ENCODE peak calls at places on chromosomes 1 and 21, in nine cellular contexts. One of them, this sample, is unnamed.

GRCh38 chr1:204316164-204316563 is 43.6 kb downstream of the PLEKHA6 start:
- DNase-seq in keratinocyte: no peak
- DNase-seq in fibroblast of lung: no peak
- DNase-seq in GM23248: no peak
- DNase-seq in neuronal stem cell: no peak
- DNase-seq in mesendoderm: no peak
- DNase-seq in H9: no peak
- DNase-seq in mesenchymal stem cell: no peak
- DNase-seq in IMR-90: no peak
- DNase-seq in this sample: no peak

GRCh38 chr1:84300501-84300900 is 1.0 kb upstream of the SAMD13 start:
- DNase-seq in keratinocyte: no peak
- DNase-seq in fibroblast of lung: no peak
- DNase-seq in GM23248: no peak
- DNase-seq in neuronal stem cell: no peak
- DNase-seq in mesendoderm: no peak
- DNase-seq in H9: no peak
- DNase-seq in mesenchymal stem cell: no peak
- DNase-seq in IMR-90: no peak
- DNase-seq in this sample: no peak

GRCh38 chr1:18299441-18300338 is 181.0 kb upstream of the KLHDC7A start:
- DNase-seq in keratinocyte: no peak
- DNase-seq in fibroblast of lung: no peak
- DNase-seq in GM23248: peak; percentile 28
- DNase-seq in neuronal stem cell: peak; percentile 21
- DNase-seq in mesendoderm: peak; percentile 81
- DNase-seq in H9: peak; percentile 74
- DNase-seq in mesenchymal stem cell: no peak
- DNase-seq in IMR-90: no peak
- DNase-seq in this sample: no peak

GRCh38 chr21:24969068-24969467 is 638.2 kb downstream of the MRPL39 start:
- DNase-seq in keratinocyte: no peak
- DNase-seq in fibroblast of lung: no peak
- DNase-seq in GM23248: no peak
- DNase-seq in neuronal stem cell: no peak
- DNase-seq in mesendoderm: no peak
- DNase-seq in H9: no peak
- DNase-seq in mesenchymal stem cell: no peak
- DNase-seq in IMR-90: no peak
- DNase-seq in this sample: peak; percentile 11

GRCh38 chr21:45986316-45987051 is 4.9 kb downstream of the COL6A1 start:
- DNase-seq in keratinocyte: no peak
- DNase-seq in fibroblast of lung: no peak
- DNase-seq in GM23248: no peak
- DNase-seq in neuronal stem cell: no peak
- DNase-seq in mesendoderm: no peak
- DNase-seq in H9: no peak
- DNase-seq in mesenchymal stem cell: no peak
- DNase-seq in IMR-90: no peak
- DNase-seq in this sample: no peak

GRCh38 chr1:35544976-35545375 is 12.2 kb downstream of the KIAA0319L start:
- DNase-seq in keratinocyte: no peak
- DNase-seq in fibroblast of lung: no peak
- DNase-seq in GM23248: peak; percentile 34
- DNase-seq in neuronal stem cell: no peak
- DNase-seq in mesendoderm: peak; percentile 90
- DNase-seq in H9: peak; percentile 76
- DNase-seq in mesenchymal stem cell: peak; percentile 67
- DNase-seq in IMR-90: peak; percentile 45
- DNase-seq in this sample: peak; percentile 64

GRCh38 chr1:33008051-33008914 is 28.4 kb downstream of the AK2 start:
- DNase-seq in keratinocyte: no peak
- DNase-seq in fibroblast of lung: no peak
- DNase-seq in GM23248: peak; percentile 24
- DNase-seq in neuronal stem cell: no peak
- DNase-seq in mesendoderm: no peak
- DNase-seq in H9: no peak
- DNase-seq in mesenchymal stem cell: peak; percentile 23
- DNase-seq in IMR-90: no peak
- DNase-seq in this sample: no peak

GRCh38 chr21:39314155-39315027 is 959 bp upstream of the BRWD1 start:
- DNase-seq in keratinocyte: no peak
- DNase-seq in fibroblast of lung: peak; percentile 78
- DNase-seq in GM23248: peak; percentile 86
- DNase-seq in neuronal stem cell: no peak
- DNase-seq in mesendoderm: peak; percentile 79
- DNase-seq in H9: peak; percentile 63
- DNase-seq in mesenchymal stem cell: peak; percentile 72
- DNase-seq in IMR-90: peak; percentile 65
- DNase-seq in this sample: peak; percentile 58

GRCh38 chr1:11684070-11684469 is 3.1 kb upstream of the MAD2L2 start:
- DNase-seq in keratinocyte: no peak
- DNase-seq in fibroblast of lung: no peak
- DNase-seq in GM23248: no peak
- DNase-seq in neuronal stem cell: no peak
- DNase-seq in mesendoderm: no peak
- DNase-seq in H9: no peak
- DNase-seq in mesenchymal stem cell: no peak
- DNase-seq in IMR-90: no peak
- DNase-seq in this sample: no peak

GRCh38 chr1:14037101-14037807 is 337.3 kb downstream of the PRDM2 start:
- DNase-seq in keratinocyte: no peak
- DNase-seq in fibroblast of lung: peak; percentile 14
- DNase-seq in GM23248: no peak
- DNase-seq in neuronal stem cell: no peak
- DNase-seq in mesendoderm: no peak
- DNase-seq in H9: no peak
- DNase-seq in mesenchymal stem cell: no peak
- DNase-seq in IMR-90: no peak
- DNase-seq in this sample: peak; percentile 79

GRCh38 chr1:156052862-156053769 is 482 bp downstream of the UBQLN4 start:
- DNase-seq in keratinocyte: no peak
- DNase-seq in fibroblast of lung: peak; percentile 68
- DNase-seq in GM23248: peak; percentile 85
- DNase-seq in neuronal stem cell: peak; percentile 79
- DNase-seq in mesendoderm: peak; percentile 83
- DNase-seq in H9: peak; percentile 86
- DNase-seq in mesenchymal stem cell: peak; percentile 86
- DNase-seq in IMR-90: peak; percentile 69
- DNase-seq in this sample: peak; percentile 75

GRCh38 chr1:230730979-230731378 is 16.2 kb upstream of the CAPN9 start:
- DNase-seq in keratinocyte: no peak
- DNase-seq in fibroblast of lung: no peak
- DNase-seq in GM23248: no peak
- DNase-seq in neuronal stem cell: no peak
- DNase-seq in mesendoderm: no peak
- DNase-seq in H9: no peak
- DNase-seq in mesenchymal stem cell: no peak
- DNase-seq in IMR-90: no peak
- DNase-seq in this sample: no peak

DNA sequence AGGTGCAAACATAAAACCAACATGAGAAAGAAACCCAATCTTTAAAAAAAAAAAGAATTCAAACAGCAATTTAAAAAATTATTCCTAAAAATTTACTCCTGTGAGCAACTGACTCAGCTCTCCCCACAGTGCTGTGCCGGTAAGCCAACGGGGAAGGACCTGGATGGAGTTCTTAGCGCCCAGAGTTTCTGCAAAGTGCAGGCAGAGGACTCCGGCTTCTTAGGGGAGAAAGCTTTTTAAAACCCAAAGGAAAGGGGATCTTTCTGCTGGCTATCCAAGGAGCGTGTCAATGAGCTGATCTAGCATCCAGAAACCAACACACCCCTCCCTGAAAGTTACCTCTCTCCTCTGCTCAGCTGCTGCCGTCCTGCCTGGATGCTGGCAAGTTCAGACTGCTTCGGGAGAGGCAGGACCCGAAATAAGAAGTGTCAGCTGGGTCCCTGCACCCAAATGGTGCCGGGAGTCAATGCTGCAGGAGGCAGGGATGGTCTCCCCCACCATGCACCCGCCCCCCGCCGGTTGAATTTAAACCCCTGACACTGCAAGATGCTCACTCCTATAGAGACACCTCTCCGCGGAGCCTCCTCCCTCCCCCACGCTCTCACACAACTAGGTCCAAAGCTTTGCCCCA is 32.2 kb upstream of the H6PD start:
- DNase-seq in keratinocyte: no peak
- DNase-seq in fibroblast of lung: no peak
- DNase-seq in GM23248: peak; percentile 57
- DNase-seq in neuronal stem cell: no peak
- DNase-seq in mesendoderm: no peak
- DNase-seq in H9: no peak
- DNase-seq in mesenchymal stem cell: no peak
- DNase-seq in IMR-90: no peak
- DNase-seq in this sample: no peak
- H3K9ac ChIP-seq in keratinocyte: peak overlapping the region; percentile 76
- H3K9ac ChIP-seq in fibroblast of lung: no peak overlapping the region
- H3K9ac ChIP-seq in GM23248: peak overlapping the region; percentile 93
- H3K9ac ChIP-seq in neuronal stem cell: no peak overlapping the region
- H3K9ac ChIP-seq in mesendoderm: no peak overlapping the region
- H3K9ac ChIP-seq in H9: no peak overlapping the region
- H3K9ac ChIP-seq in mesenchymal stem cell: peak overlapping the region; percentile 97
- H3K9ac ChIP-seq in IMR-90: peak overlapping the region; percentile 4
- H3K9ac ChIP-seq in this sample: no peak overlapping the region

GRCh38 chr1:166116026-166116425 is 50.8 kb downstream of the FAM78B start:
- DNase-seq in keratinocyte: no peak
- DNase-seq in fibroblast of lung: no peak
- DNase-seq in GM23248: no peak
- DNase-seq in neuronal stem cell: no peak
- DNase-seq in mesendoderm: no peak
- DNase-seq in H9: no peak
- DNase-seq in mesenchymal stem cell: no peak
- DNase-seq in IMR-90: no peak
- DNase-seq in this sample: no peak

GRCh38 chr1:166113031-166113430 is 53.8 kb downstream of the FAM78B start:
- DNase-seq in keratinocyte: no peak
- DNase-seq in fibroblast of lung: no peak
- DNase-seq in GM23248: no peak
- DNase-seq in neuronal stem cell: no peak
- DNase-seq in mesendoderm: no peak
- DNase-seq in H9: no peak
- DNase-seq in mesenchymal stem cell: no peak
- DNase-seq in IMR-90: no peak
- DNase-seq in this sample: no peak

GRCh38 chr1:166113630-166114029 is 53.2 kb downstream of the FAM78B start:
- DNase-seq in keratinocyte: no peak
- DNase-seq in fibroblast of lung: no peak
- DNase-seq in GM23248: no peak
- DNase-seq in neuronal stem cell: no peak
- DNase-seq in mesendoderm: no peak
- DNase-seq in H9: no peak
- DNase-seq in mesenchymal stem cell: no peak
- DNase-seq in IMR-90: no peak
- DNase-seq in this sample: no peak

GRCh38 chr1:166114419-166114818 is 52.4 kb downstream of the FAM78B start:
- DNase-seq in keratinocyte: no peak
- DNase-seq in fibroblast of lung: no peak
- DNase-seq in GM23248: no peak
- DNase-seq in neuronal stem cell: no peak
- DNase-seq in mesendoderm: no peak
- DNase-seq in H9: no peak
- DNase-seq in mesenchymal stem cell: no peak
- DNase-seq in IMR-90: no peak
- DNase-seq in this sample: no peak

DNA sequence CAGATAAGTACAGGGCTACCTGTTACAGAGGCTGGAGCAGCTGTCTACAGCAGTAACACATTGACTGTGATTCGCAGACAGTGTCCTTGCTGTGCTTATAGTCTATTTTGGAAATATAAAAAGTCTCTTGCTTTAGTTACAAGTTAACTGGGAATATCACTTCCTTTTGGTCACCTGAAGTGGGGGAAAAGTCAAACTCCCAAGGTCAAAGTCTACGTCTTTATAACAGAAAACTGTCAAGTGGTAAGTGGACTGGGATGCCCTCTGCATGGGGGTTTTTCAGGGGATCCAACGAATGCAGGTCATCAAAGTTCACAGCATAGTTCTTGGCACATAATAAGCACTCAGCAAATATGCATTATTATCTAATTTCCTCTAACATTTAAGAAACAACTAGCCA is 55.4 kb downstream of the FAM78B start:
- DNase-seq in keratinocyte: no peak
- DNase-seq in fibroblast of lung: no peak
- DNase-seq in GM23248: no peak
- DNase-seq in neuronal stem cell: no peak
- DNase-seq in mesendoderm: no peak
- DNase-seq in H9: no peak
- DNase-seq in mesenchymal stem cell: no peak
- DNase-seq in IMR-90: no peak
- DNase-seq in this sample: no peak
- H3K9ac ChIP-seq in keratinocyte: no peak overlapping the region
- H3K9ac ChIP-seq in fibroblast of lung: no peak overlapping the region
- H3K9ac ChIP-seq in GM23248: no peak overlapping the region
- H3K9ac ChIP-seq in neuronal stem cell: no peak overlapping the region
- H3K9ac ChIP-seq in mesendoderm: no peak overlapping the region
- H3K9ac ChIP-seq in H9: no peak overlapping the region
- H3K9ac ChIP-seq in mesenchymal stem cell: no peak overlapping the region
- H3K9ac ChIP-seq in IMR-90: no peak overlapping the region
- H3K9ac ChIP-seq in this sample: no peak overlapping the region

GRCh38 chr21:33396966-33397365 is 6.2 kb upstream of the IFNGR2 start:
- DNase-seq in keratinocyte: no peak
- DNase-seq in fibroblast of lung: peak; percentile 85
- DNase-seq in GM23248: peak; percentile 53
- DNase-seq in neuronal stem cell: no peak
- DNase-seq in mesendoderm: no peak
- DNase-seq in H9: no peak
- DNase-seq in mesenchymal stem cell: peak; percentile 77
- DNase-seq in IMR-90: peak; percentile 82
- DNase-seq in this sample: no peak
- H3K9ac ChIP-seq in keratinocyte: no peak overlapping the region
- H3K9ac ChIP-seq in fibroblast of lung: no peak overlapping the region
- H3K9ac ChIP-seq in GM23248: no peak overlapping the region
- H3K9ac ChIP-seq in neuronal stem cell: no peak overlapping the region
- H3K9ac ChIP-seq in mesendoderm: no peak overlapping the region
- H3K9ac ChIP-seq in H9: no peak overlapping the region
- H3K9ac ChIP-seq in mesenchymal stem cell: peak overlapping the region; percentile 15
- H3K9ac ChIP-seq in IMR-90: no peak overlapping the region
- H3K9ac ChIP-seq in this sample: no peak overlapping the region

GRCh38 chr1:6985528-6986276 is 200.4 kb downstream of the CAMTA1 start:
- DNase-seq in keratinocyte: no peak
- DNase-seq in fibroblast of lung: no peak
- DNase-seq in GM23248: no peak
- DNase-seq in neuronal stem cell: no peak
- DNase-seq in mesendoderm: no peak
- DNase-seq in H9: no peak
- DNase-seq in mesenchymal stem cell: no peak
- DNase-seq in IMR-90: no peak
- DNase-seq in this sample: no peak
- H3K9ac ChIP-seq in keratinocyte: no peak overlapping the region
- H3K9ac ChIP-seq in fibroblast of lung: no peak overlapping the region
- H3K9ac ChIP-seq in GM23248: no peak overlapping the region
- H3K9ac ChIP-seq in neuronal stem cell: no peak overlapping the region
- H3K9ac ChIP-seq in mesendoderm: no peak overlapping the region
- H3K9ac ChIP-seq in H9: no peak overlapping the region
- H3K9ac ChIP-seq in mesenchymal stem cell: no peak overlapping the region
- H3K9ac ChIP-seq in IMR-90: no peak overlapping the region
- H3K9ac ChIP-seq in this sample: no peak overlapping the region

This sample was measured in MM.1S.